ENCODE peak calls at places on chromosome 15, in four cellular contexts. W, A, Y and D are unnamed samples.

GRCh38 chr15:68300115-68300940 is 22.8 kb downstream of the FEM1B start:
- DNase-seq in A (peak), W (no peak), Y (no peak), D (no peak)

GRCh38 chr15:57138260-57138895 is 219.9 kb downstream of the TCF12 start:
- DNase-seq in A (no peak), W (peak), Y (peak), D (no peak)

GRCh38 chr15:24957691-24958090 is 2.9 kb downstream of the SNRPN start:
- DNase-seq in A (no peak), W (no peak), Y (no peak), D (no peak)

GRCh38 chr15:43499635-43500034 is 6.7 kb upstream of the TP53BP1 start:
- DNase-seq in A (no peak), W (no peak), Y (no peak), D (no peak)

GRCh38 chr15:22806156-22806555 is 19.7 kb downstream of the NIPA1 start:
- DNase-seq in A (no peak), Y (no peak), W (no peak), D (no peak)

GRCh38 chr15:67839358-67839928 is 402 bp downstream of the RNU6-1 start:
- DNase-seq in W (no peak), Y (peak), A (no peak), D (no peak)

GRCh38 chr15:63553388-63553791 is 43.8 kb upstream of the FBXL22 start:
- DNase-seq in A (no peak), Y (peak), W (no peak), D (no peak)

GRCh38 chr15:89368566-89369223 is 34.1 kb upstream of the POLG start:
- DNase-seq in A (no peak), Y (no peak), W (no peak), D (no peak)

GRCh38 chr15:39075311-39075710 is 505.6 kb upstream of the THBS1 start:
- DNase-seq in Y (peak), A (no peak), W (no peak), D (no peak)

GRCh38 chr15:47718474-47719440 is 1.5 kb downstream of the SEMA6D start:
- DNase-seq in W (no peak), A (no peak), Y (no peak), D (peak)

GRCh38 chr15:32691316-32692032 is 26.3 kb upstream of the GREM1 start:
- DNase-seq in A (no peak), Y (peak), W (no peak), D (no peak)

GRCh38 chr15:63231717-63232116 is 42.3 kb downstream of the RAB8B start:
- DNase-seq in Y (no peak), W (no peak), A (no peak), D (no peak)

GRCh38 chr15:101445562-101446526 is 43.7 kb downstream of the PCSK6 start:
- DNase-seq in W (no peak), Y (peak), A (no peak), D (no peak)

GRCh38 chr15:71079208-71080044 is 35.8 kb upstream of the THSD4 start:
- DNase-seq in W (no peak), Y (peak), A (peak), D (no peak)

GRCh38 chr15:52227456-52227855 is 36.3 kb upstream of the GNB5 start:
- DNase-seq in Y (peak), A (peak), W (no peak), D (no peak)

GRCh38 chr15:66252411-66253295 is 897 bp downstream of the MEGF11 start:
- DNase-seq in W (peak), A (no peak), Y (peak), D (peak)

GRCh38 chr15:69535101-69535638 is 82.6 kb downstream of the RPLP1 start:
- DNase-seq in W (no peak), Y (peak), A (no peak), D (no peak)

GRCh38 chr15:90040618-90041017 is 39.5 kb downstream of the ZNF710 start:
- DNase-seq in A (peak), W (no peak), Y (no peak), D (peak)

GRCh38 chr15:22895465-22896190 is 57.2 kb downstream of the NIPA2 start:
- DNase-seq in W (no peak), A (peak), Y (peak), D (peak)

GRCh38 chr15:62365795-62366442 is 200.8 kb upstream of the C2CD4B start:
- DNase-seq in Y (no peak), W (no peak), A (peak), D (no peak)

GRCh38 chr15:75056036-75056435 is 32.6 kb downstream of the PPCDC start:
- DNase-seq in W (no peak), A (no peak), Y (no peak), D (peak)